ENCODE peak calls at places on chromosomes 5 and 9, in six cellular contexts. One of them, this sample, is unnamed.

GRCh38 chr9:135073081-135073740 is 14.3 kb upstream of the OLFM1 start:
- DNase-seq in lower lobe of right lung: no peak
- DNase-seq in NCI-H1105: no peak
- DNase-seq in NCI-H1417: no peak
- DNase-seq in mucosa of gallbladder: no peak
- DNase-seq in endothelial cell: no peak
- DNase-seq in this sample: peak

GRCh38 chr9:83537331-83538171 is 650 bp downstream of the FRMD3 start:
- DNase-seq in lower lobe of right lung: no peak
- DNase-seq in NCI-H1105: no peak
- DNase-seq in NCI-H1417: no peak
- DNase-seq in mucosa of gallbladder: no peak
- DNase-seq in endothelial cell: no peak
- DNase-seq in this sample: no peak

GRCh38 chr5:170446365-170446764 is 57.2 kb upstream of the KCNMB1 start:
- DNase-seq in lower lobe of right lung: no peak
- DNase-seq in NCI-H1105: no peak
- DNase-seq in NCI-H1417: no peak
- DNase-seq in mucosa of gallbladder: no peak
- DNase-seq in endothelial cell: no peak
- DNase-seq in this sample: no peak

GRCh38 chr9:131728961-131729360 is 10.9 kb downstream of the RAPGEF1 start:
- DNase-seq in lower lobe of right lung: no peak
- DNase-seq in NCI-H1105: no peak
- DNase-seq in NCI-H1417: no peak
- DNase-seq in mucosa of gallbladder: no peak
- DNase-seq in endothelial cell: no peak
- DNase-seq in this sample: no peak

GRCh38 chr5:93583799-93584530 is 943 bp downstream of the NR2F1 start:
- DNase-seq in lower lobe of right lung: peak
- DNase-seq in NCI-H1105: peak
- DNase-seq in NCI-H1417: peak
- DNase-seq in mucosa of gallbladder: no peak
- DNase-seq in endothelial cell: peak
- DNase-seq in this sample: peak

GRCh38 chr5:169828385-169828784 is 151.9 kb downstream of the INSYN2B start:
- DNase-seq in lower lobe of right lung: no peak
- DNase-seq in NCI-H1105: no peak
- DNase-seq in NCI-H1417: no peak
- DNase-seq in mucosa of gallbladder: no peak
- DNase-seq in endothelial cell: no peak
- DNase-seq in this sample: no peak

GRCh38 chr9:71725590-71726338 is 42.5 kb downstream of the CEMIP2 start:
- DNase-seq in lower lobe of right lung: no peak
- DNase-seq in NCI-H1105: no peak
- DNase-seq in NCI-H1417: peak
- DNase-seq in mucosa of gallbladder: peak
- DNase-seq in endothelial cell: no peak
- DNase-seq in this sample: no peak

GRCh38 chr9:104740596-104740995 is 6.9 kb upstream of the NIPSNAP3A start:
- DNase-seq in lower lobe of right lung: no peak
- DNase-seq in NCI-H1105: no peak
- DNase-seq in NCI-H1417: no peak
- DNase-seq in mucosa of gallbladder: no peak
- DNase-seq in endothelial cell: no peak
- DNase-seq in this sample: no peak

GRCh38 chr5:166251786-166252185 is 2039.7 kb upstream of the WWC1 start:
- DNase-seq in lower lobe of right lung: no peak
- DNase-seq in NCI-H1105: no peak
- DNase-seq in NCI-H1417: no peak
- DNase-seq in mucosa of gallbladder: no peak
- DNase-seq in endothelial cell: no peak
- DNase-seq in this sample: no peak

GRCh38 chr5:79621056-79621455 is 8.8 kb downstream of the TENT2 start:
- DNase-seq in lower lobe of right lung: no peak
- DNase-seq in NCI-H1105: no peak
- DNase-seq in NCI-H1417: no peak
- DNase-seq in mucosa of gallbladder: no peak
- DNase-seq in endothelial cell: no peak
- DNase-seq in this sample: no peak

GRCh38 chr9:124480621-124480981 is 26.6 kb downstream of the NR5A1 start:
- DNase-seq in lower lobe of right lung: no peak
- DNase-seq in NCI-H1105: no peak
- DNase-seq in NCI-H1417: peak
- DNase-seq in mucosa of gallbladder: no peak
- DNase-seq in endothelial cell: peak
- DNase-seq in this sample: no peak

GRCh38 chr5:73853091-73853490 is 227.1 kb downstream of the ARHGEF28 start:
- DNase-seq in lower lobe of right lung: no peak
- DNase-seq in NCI-H1105: no peak
- DNase-seq in NCI-H1417: peak
- DNase-seq in mucosa of gallbladder: no peak
- DNase-seq in endothelial cell: no peak
- DNase-seq in this sample: no peak

GRCh38 chr9:72042928-72043327 is 17.5 kb downstream of the C9orf57 start:
- DNase-seq in lower lobe of right lung: no peak
- DNase-seq in NCI-H1105: no peak
- DNase-seq in NCI-H1417: no peak
- DNase-seq in mucosa of gallbladder: no peak
- DNase-seq in endothelial cell: no peak
- DNase-seq in this sample: no peak

GRCh38 chr9:133090187-133090586 is 28.4 kb downstream of the CEL start:
- DNase-seq in lower lobe of right lung: no peak
- DNase-seq in NCI-H1105: no peak
- DNase-seq in NCI-H1417: no peak
- DNase-seq in mucosa of gallbladder: no peak
- DNase-seq in endothelial cell: no peak
- DNase-seq in this sample: no peak

GRCh38 chr5:172872997-172873491 is 39.0 kb downstream of the ERGIC1 start:
- DNase-seq in lower lobe of right lung: peak
- DNase-seq in NCI-H1105: no peak
- DNase-seq in NCI-H1417: no peak
- DNase-seq in mucosa of gallbladder: peak
- DNase-seq in endothelial cell: peak
- DNase-seq in this sample: peak

GRCh38 chr9:11319477-11320060 is 706.8 kb upstream of the PTPRD start:
- DNase-seq in lower lobe of right lung: no peak
- DNase-seq in NCI-H1105: peak
- DNase-seq in NCI-H1417: peak
- DNase-seq in mucosa of gallbladder: no peak
- DNase-seq in endothelial cell: peak
- DNase-seq in this sample: no peak

GRCh38 chr9:130632841-130633240 is 31.6 kb upstream of the PRDM12 start:
- DNase-seq in lower lobe of right lung: no peak
- DNase-seq in NCI-H1105: no peak
- DNase-seq in NCI-H1417: no peak
- DNase-seq in mucosa of gallbladder: no peak
- DNase-seq in endothelial cell: no peak
- DNase-seq in this sample: no peak

This sample was measured in aorta.